ENCODE peak calls at places on chromosomes 4 and X, in nine cellular contexts. G is bronchial epithelial cell, J is foreskin fibroblast, B is OCI-LY7, T is AG10803, N is IMR-90, Q is astrocyte of the spinal cord, C is endothelial cell, R is A549. X is an unnamed sample.

GRCh38 chrX:47915886-47916493 is 79.3 kb downstream of the ZNF81 start:
- DNase-seq in G (no peak), J (no peak), B (no peak), T (no peak), N (no peak), Q (no peak), C (no peak), R (no peak), X (no peak)

GRCh38 chr4:88320174-88320779 is 35.9 kb upstream of the PPM1K start:
- DNase-seq in G (peak; percentile 34), J (peak; percentile 18), B (peak; percentile 85), T (no peak), N (no peak), Q (peak; percentile 4), C (no peak), R (no peak), X (no peak)

GRCh38 chr4:82421796-82422560 is 8.3 kb downstream of the HNRNPDL start:
- DNase-seq in G (no peak), J (peak; percentile 25), B (no peak), T (no peak), N (no peak), Q (no peak), C (no peak), R (no peak), X (peak; percentile 36)

GRCh38 chrX:31420711-31421151 is 348.9 kb upstream of the FTHL17 start:
- DNase-seq in G (peak; percentile 23), J (no peak), B (no peak), T (peak; percentile 21), N (peak; percentile 10), Q (no peak), C (no peak), R (no peak), X (peak; percentile 61)

GRCh38 chr4:88660446-88661294 is 37.0 kb downstream of the NAP1L5 start:
- DNase-seq in G (no peak), J (peak; percentile 82), B (no peak), T (peak; percentile 77), N (peak; percentile 64), Q (peak; percentile 59), C (no peak), R (no peak), X (peak; percentile 10)

GRCh38 chrX:46327229-46328081 is 217.8 kb downstream of the ZNF674 start:
- DNase-seq in G (peak; percentile 76), J (peak; percentile 43), B (no peak), T (peak; percentile 75), N (no peak), Q (peak; percentile 29), C (peak; percentile 27), R (peak; percentile 69), X (peak; percentile 83)

GRCh38 chr4:108535757-108536156 is 84.6 kb upstream of the RPL34 start:
- DNase-seq in G (peak; percentile 14), J (no peak), B (no peak), T (no peak), N (no peak), Q (no peak), C (no peak), R (no peak), X (peak; percentile 24)

GRCh38 chrX:87489071-87489470 is 28.5 kb upstream of the KLHL4 start:
- DNase-seq in G (no peak), J (no peak), B (no peak), T (no peak), N (no peak), Q (peak; percentile 11), C (no peak), R (no peak), X (peak; percentile 14)

GRCh38 chr4:82561745-82562552 is at the start of gene TMEM150C:
- DNase-seq in G (peak; percentile 6), J (peak; percentile 44), B (no peak), T (peak; percentile 6), N (no peak), Q (peak; percentile 5), C (peak; percentile 55), R (peak; percentile 45), X (peak; percentile 27)

GRCh38 chr4:3508542-3508941 is 23.7 kb downstream of the LRPAP1 start:
- DNase-seq in G (no peak), J (no peak), B (no peak), T (no peak), N (no peak), Q (no peak), C (no peak), R (no peak), X (no peak)

GRCh38 chr4:172515266-172515879 is 653.2 kb upstream of the GALNT7 start:
- DNase-seq in G (no peak), J (peak; percentile 45), B (no peak), T (no peak), N (peak; percentile 41), Q (peak; percentile 61), C (no peak), R (no peak), X (no peak)

DNA sequence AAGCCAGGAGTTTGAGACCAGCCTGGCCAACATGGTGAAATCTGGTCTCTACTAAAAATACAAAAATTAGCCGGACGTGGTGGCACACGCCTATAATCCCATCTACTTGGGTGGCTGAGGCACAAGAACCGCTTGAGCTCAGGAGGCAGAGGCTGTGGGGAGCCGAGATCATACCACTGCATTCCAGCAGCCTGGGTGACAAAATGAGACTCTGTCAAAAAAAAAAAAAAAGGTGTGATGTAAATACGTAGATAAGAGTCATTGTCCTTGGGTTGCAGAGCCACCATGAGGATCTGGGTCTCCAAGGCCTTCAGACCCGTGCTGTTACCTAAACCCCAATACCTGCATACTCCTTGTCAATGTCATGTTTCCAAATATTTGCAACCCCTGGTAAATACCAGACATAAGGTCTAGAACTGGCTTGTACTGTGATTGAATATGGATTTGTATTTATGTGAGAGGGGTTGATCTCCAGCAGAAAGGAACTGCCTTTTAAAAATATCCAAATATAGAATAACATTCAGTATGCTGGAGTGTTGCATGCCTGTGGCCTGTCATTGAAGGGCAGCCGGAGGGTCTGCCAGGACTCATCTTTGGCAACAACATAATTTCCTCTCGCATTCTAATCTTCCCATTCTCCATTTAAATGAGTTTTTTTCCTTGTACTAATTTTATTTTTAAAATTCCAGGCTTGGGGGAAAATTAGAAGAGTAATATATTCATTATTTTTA is 40.4 kb downstream of the ATXN3L start:
- DNase-seq in G (no peak), J (no peak), B (no peak), T (no peak), N (no peak), Q (no peak), C (no peak), R (no peak), X (no peak)
- TF ChIP-seq CTCF in G (no peak), J (no peak), B (no peak), T (no peak), N (no peak), Q (no peak), C (no peak), R (no peak), X (no peak)

DNA sequence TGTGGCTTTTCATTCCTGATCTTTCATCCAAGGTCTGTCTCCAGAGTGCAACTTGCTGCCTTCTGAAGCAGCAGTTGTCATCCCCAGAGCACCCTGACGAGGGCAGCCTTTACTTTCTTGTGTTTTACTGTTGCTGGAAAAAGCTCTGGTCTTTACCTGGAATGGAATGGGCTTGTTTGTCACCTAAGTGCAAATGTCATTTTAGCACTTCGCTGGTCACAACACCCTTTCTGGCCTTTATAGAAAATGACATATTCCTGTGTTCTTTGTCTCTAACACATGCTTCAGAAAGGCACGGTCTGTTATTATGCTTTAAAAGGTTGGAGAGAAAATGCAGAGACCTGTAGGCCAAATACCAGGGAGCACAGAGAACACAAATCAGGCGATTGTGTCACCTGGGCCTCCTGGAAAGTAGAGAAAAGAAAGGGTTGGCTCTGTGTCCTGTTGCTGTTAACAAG is 332.7 kb upstream of the IGFBP7 start:
- DNase-seq in G (peak; percentile 47), J (peak; percentile 32), B (peak; percentile 30), T (peak; percentile 21), N (peak; percentile 13), Q (peak; percentile 42), C (peak; percentile 73), R (peak; percentile 18), X (peak; percentile 70)
- TF ChIP-seq CTCF in G (peak; percentile 84), J (peak; percentile 63), B (peak; percentile 79), T (peak; percentile 65), N (peak; percentile 51), Q (peak; percentile 79), C (peak; percentile 43), R (peak; percentile 65), X (peak; percentile 91)

DNA sequence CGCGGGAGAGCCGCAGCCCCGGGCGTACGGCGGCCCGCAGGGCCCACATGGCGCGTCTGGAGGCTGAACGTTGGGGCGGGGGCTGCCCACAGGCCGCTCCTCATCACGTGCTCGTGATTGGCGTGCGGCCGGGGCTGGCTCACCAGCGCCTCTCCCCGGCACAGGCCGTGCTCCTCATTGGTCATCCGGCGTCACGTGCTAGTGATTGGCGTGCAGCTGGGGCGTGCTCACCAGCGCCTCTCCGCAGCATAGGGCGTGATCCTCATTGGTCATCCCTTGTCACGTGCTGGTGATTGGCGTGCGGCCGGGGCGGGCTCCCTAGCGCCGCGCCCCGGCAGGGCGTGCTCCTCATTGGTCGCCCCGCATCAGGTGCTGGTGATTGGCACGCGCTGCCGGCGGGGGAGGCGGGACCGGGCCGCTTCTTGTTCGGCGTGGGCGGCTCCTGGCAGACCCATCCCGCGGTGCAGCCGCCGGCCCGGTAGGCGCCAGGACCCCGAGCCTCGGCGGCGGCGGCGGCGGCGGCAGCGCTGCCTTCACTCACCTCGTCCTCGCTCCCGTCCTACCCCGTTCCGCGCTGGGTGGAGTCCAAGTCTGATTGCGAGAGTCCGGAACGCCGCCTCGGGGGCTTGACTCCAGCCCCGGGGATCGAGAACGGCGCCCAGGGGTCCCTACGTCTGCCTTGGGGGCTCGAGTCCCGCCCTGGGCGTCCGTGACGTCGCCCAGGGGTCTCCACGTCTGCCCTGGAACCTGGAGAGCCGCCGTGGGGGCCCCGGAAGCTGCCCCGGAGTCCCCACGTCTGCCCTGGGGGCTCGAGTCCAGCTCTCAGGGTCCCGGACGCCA is at the start of gene GTPBP6:
- DNase-seq in G (peak; percentile 97), J (peak; percentile 100), B (peak; percentile 100), T (peak; percentile 100), N (peak; percentile 100), Q (peak; percentile 100), C (peak; percentile 97), R (peak; percentile 98), X (peak; percentile 99)
- TF ChIP-seq CTCF in G (peak; percentile 35), J (peak; percentile 9), B (no peak), T (peak; percentile 23), N (peak; percentile 47), Q (peak; percentile 16), C (no peak), R (no peak), X (no peak)

GRCh38 chr4:23660865-23661264 is 229.0 kb downstream of the PPARGC1A start:
- DNase-seq in G (no peak), J (no peak), B (no peak), T (no peak), N (no peak), Q (no peak), C (no peak), R (no peak), X (no peak)
- TF ChIP-seq CTCF in G (no peak), J (no peak), B (peak; percentile 53), T (no peak), N (no peak), Q (no peak), C (no peak), R (no peak), X (no peak)

X was measured in MCF 10A.